ENCODE peak calls at places on chromosome 2, in seven cellular contexts. R is RWPE1; D is CD8-positive, alpha-beta memory T cell; Y is hepatocyte; U is psoas muscle; N is heart left ventricle; G is lower lobe of right lung. I is an unnamed sample.

GRCh38 chr2:157627594-157628281 is 926 bp downstream of the ACVR1C start:
- DNase-seq in R (no peak), D (peak; percentile 7), Y (no peak), U (no peak), N (no peak), G (peak; percentile 41), I (peak; percentile 17)

GRCh38 chr2:68272246-68272987 is 20.1 kb upstream of the PPP3R1 start:
- DNase-seq in R (no peak), D (no peak), Y (no peak), U (no peak), N (no peak), G (no peak), I (no peak)

GRCh38 chr2:227414846-227415245 is 27.1 kb upstream of the SCYGR1 start:
- DNase-seq in R (peak; percentile 32), D (no peak), Y (no peak), U (no peak), N (no peak), G (no peak), I (no peak)

GRCh38 chr2:127859712-127860085 is 1.7 kb upstream of the POLR2D start:
- DNase-seq in R (peak; percentile 89), D (peak; percentile 49), Y (peak; percentile 93), U (no peak), N (no peak), G (peak; percentile 89), I (peak; percentile 25)

GRCh38 chr2:85769236-85769986 is 15.6 kb downstream of the ATOH8 start:
- DNase-seq in R (peak; percentile 38), D (no peak), Y (no peak), U (peak; percentile 50), N (no peak), G (no peak), I (peak; percentile 76)

GRCh38 chr2:230582851-230583283 is 129.8 kb upstream of the CAB39 start:
- DNase-seq in R (no peak), D (no peak), Y (no peak), U (no peak), N (no peak), G (no peak), I (no peak)

GRCh38 chr2:237096911-237097310 is 11.2 kb downstream of the COPS8 start:
- DNase-seq in R (no peak), D (no peak), Y (no peak), U (peak; percentile 60), N (no peak), G (no peak), I (no peak)

GRCh38 chr2:171688129-171688465 is 828 bp downstream of the DYNC1I2 start:
- DNase-seq in R (no peak), D (no peak), Y (peak; percentile 8), U (no peak), N (no peak), G (no peak), I (no peak)

GRCh38 chr2:170770008-170770303 is 222 bp upstream of the ERICH2 start:
- DNase-seq in R (no peak), D (no peak), Y (no peak), U (no peak), N (no peak), G (no peak), I (no peak)

GRCh38 chr2:95024960-95025405 is 525 bp upstream of the MAL start:
- DNase-seq in R (no peak), D (no peak), Y (no peak), U (no peak), N (no peak), G (no peak), I (no peak)

GRCh38 chr2:200056105-200056504 is 100.7 kb downstream of the MAIP1 start:
- DNase-seq in R (no peak), D (no peak), Y (no peak), U (no peak), N (no peak), G (no peak), I (no peak)

GRCh38 chr2:190562121-190562520 is 27.6 kb upstream of the NEMP2 start:
- DNase-seq in R (no peak), D (no peak), Y (no peak), U (no peak), N (no peak), G (no peak), I (no peak)

GRCh38 chr2:37306024-37306423 is 18.6 kb downstream of the PRKD3 start:
- DNase-seq in R (no peak), D (no peak), Y (peak; percentile 23), U (no peak), N (no peak), G (no peak), I (no peak)

GRCh38 chr2:71811726-71812125 is 335.9 kb downstream of the CYP26B1 start:
- DNase-seq in R (no peak), D (no peak), Y (no peak), U (no peak), N (peak; percentile 5), G (no peak), I (no peak)

GRCh38 chr2:225011585-225011984 is 30.7 kb downstream of the DOCK10 start:
- DNase-seq in R (no peak), D (no peak), Y (no peak), U (no peak), N (no peak), G (no peak), I (no peak)

GRCh38 chr2:72130671-72131360 is 16.8 kb downstream of the CYP26B1 start:
- DNase-seq in R (no peak), D (no peak), Y (no peak), U (no peak), N (peak; percentile 9), G (no peak), I (peak; percentile 5)

GRCh38 chr2:173555833-173556232 is 201.2 kb downstream of the CDCA7 start:
- DNase-seq in R (no peak), D (no peak), Y (peak; percentile 39), U (no peak), N (no peak), G (no peak), I (no peak)

GRCh38 chr2:191728710-191729597 is 51.0 kb downstream of the NABP1 start:
- DNase-seq in R (peak; percentile 27), D (no peak), Y (no peak), U (no peak), N (no peak), G (no peak), I (no peak)

GRCh38 chr2:189483571-189484415 is 42.5 kb downstream of the WDR75 start:
- DNase-seq in R (no peak), D (no peak), Y (peak; percentile 23), U (no peak), N (no peak), G (no peak), I (no peak)

GRCh38 chr2:750628-751027 is 73.4 kb upstream of the TMEM18 start:
- DNase-seq in R (no peak), D (no peak), Y (no peak), U (no peak), N (no peak), G (no peak), I (no peak)

GRCh38 chr2:165357758-165358157 is 111.7 kb upstream of the CSRNP3 start:
- DNase-seq in R (peak; percentile 44), D (no peak), Y (peak; percentile 9), U (no peak), N (no peak), G (no peak), I (no peak)

GRCh38 chr2:190972213-190972612 is 41.8 kb downstream of the STAT1 start:
- DNase-seq in R (no peak), D (no peak), Y (no peak), U (no peak), N (no peak), G (no peak), I (no peak)

GRCh38 chr2:28709101-28709500 is 42.5 kb upstream of the PPP1CB start:
- DNase-seq in R (no peak), D (no peak), Y (peak; percentile 81), U (no peak), N (no peak), G (peak; percentile 58), I (no peak)

GRCh38 chr2:168246072-168246482 is 1.3 kb downstream of the STK39 start:
- DNase-seq in R (no peak), D (no peak), Y (no peak), U (no peak), N (no peak), G (no peak), I (no peak)

GRCh38 chr2:128425731-128426620 is 107.3 kb upstream of the HS6ST1 start:
- DNase-seq in R (no peak), D (no peak), Y (no peak), U (peak; percentile 20), N (peak; percentile 3), G (peak; percentile 43), I (peak; percentile 3)

GRCh38 chr2:109200616-109201464 is 71.8 kb downstream of the SH3RF3 start:
- DNase-seq in R (no peak), D (no peak), Y (no peak), U (no peak), N (no peak), G (no peak), I (no peak)
- H3K27ac ChIP-seq in R (no peak overlapping the region), D (no peak overlapping the region), Y (no peak overlapping the region), U (peak overlapping the region; percentile 46), N (peak overlapping the region; percentile 57), G (no peak overlapping the region), I (no peak overlapping the region)

GRCh38 chr2:3638456-3638810 is 19.6 kb upstream of the ALLC start:
- DNase-seq in R (no peak), D (no peak), Y (no peak), U (no peak), N (no peak), G (no peak), I (no peak)
- H3K27ac ChIP-seq in R (no peak overlapping the region), D (no peak overlapping the region), Y (no peak overlapping the region), U (no peak overlapping the region), N (no peak overlapping the region), G (no peak overlapping the region), I (no peak overlapping the region)

DNA sequence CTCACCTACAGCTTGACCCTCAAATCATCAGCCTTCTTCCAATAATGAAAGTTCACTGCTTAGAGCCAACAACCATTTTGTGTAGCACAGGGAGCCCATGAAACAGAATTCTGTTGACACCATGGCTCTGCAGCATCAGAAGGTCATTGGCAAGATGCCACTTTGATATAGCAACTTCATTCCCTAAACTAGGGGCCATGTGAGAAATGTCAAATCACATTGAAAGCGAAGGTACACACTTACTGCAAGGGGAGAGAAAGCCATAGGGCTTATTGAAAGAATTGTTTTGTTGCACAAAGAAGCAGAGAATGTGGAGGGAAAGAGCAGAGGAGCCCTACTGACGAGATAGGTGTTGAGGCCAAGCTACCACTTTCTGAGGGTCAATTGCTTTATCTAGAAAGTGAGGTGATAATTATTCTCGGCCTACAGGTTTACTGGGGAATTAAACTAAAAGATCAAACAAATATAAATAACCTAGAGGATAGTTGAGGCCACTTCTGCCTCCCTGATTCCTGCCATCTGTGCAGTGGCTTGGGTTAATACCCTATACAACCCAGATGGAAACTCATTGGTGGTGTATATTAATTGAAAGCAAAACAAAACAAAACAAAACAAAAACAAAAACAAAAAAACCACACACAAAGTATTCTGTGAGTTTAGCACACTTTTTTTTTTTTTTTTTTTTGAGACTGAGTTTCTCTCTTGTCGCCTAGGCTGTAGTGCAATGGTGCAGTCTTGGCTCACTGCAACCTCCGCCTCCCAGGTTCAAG is 5.9 kb upstream of the ABCA12 start:
- DNase-seq in R (no peak), D (no peak), Y (no peak), U (no peak), N (no peak), G (no peak), I (no peak)
- H3K27ac ChIP-seq in R (no peak overlapping the region), D (no peak overlapping the region), Y (no peak overlapping the region), U (no peak overlapping the region), N (no peak overlapping the region), G (no peak overlapping the region), I (no peak overlapping the region)

DNA sequence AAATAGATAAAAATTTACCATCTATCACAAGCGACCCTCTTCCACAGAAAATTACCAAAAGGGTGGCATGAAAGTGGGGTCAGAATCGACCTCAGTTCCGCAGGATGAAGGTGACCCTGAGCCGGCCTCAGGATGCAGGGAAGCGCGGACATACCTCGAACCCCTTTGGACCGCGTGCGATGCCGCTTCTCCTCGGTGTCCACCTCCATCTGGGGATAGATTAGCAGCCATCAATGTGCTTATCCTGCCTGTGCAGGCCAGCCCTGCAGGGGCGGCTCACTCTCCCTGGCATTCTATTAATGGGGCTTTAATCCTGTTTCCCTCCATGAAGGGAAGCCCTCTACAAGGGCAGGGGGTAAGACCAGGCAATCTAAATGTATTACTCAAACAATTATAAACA is 235.3 kb upstream of the PXDN start:
- DNase-seq in R (no peak), D (no peak), Y (no peak), U (no peak), N (no peak), G (no peak), I (peak; percentile 72)
- H3K27ac ChIP-seq in R (no peak overlapping the region), D (no peak overlapping the region), Y (no peak overlapping the region), U (no peak overlapping the region), N (no peak overlapping the region), G (no peak overlapping the region), I (no peak overlapping the region)